ENCODE peak calls at places on chromosome 3, in ten cellular contexts. T is lower leg skin, C is fibroblast of mammary gland, P is AG10803, R is kidney, D is fibroblast of lung, W is lung, M is Peyer's patch, Z is brain microvascular endothelial cell, Y is PC-3. K is an unnamed sample.

GRCh38 chr3:183533410-183534132 is 21.9 kb downstream of the KLHL6 start:
- DNase-seq in T (no peak), C (no peak), P (no peak), R (no peak), D (no peak), W (peak), M (no peak), Z (no peak), Y (no peak), K (no peak)

GRCh38 chr3:184366619-184367321 is 5.3 kb downstream of the POLR2H start:
- DNase-seq in T (no peak), C (peak), P (peak), R (no peak), D (peak), W (no peak), M (no peak), Z (no peak), Y (peak), K (no peak)

GRCh38 chr3:98846101-98846500 is 55.4 kb downstream of the DCBLD2 start:
- DNase-seq in T (no peak), C (peak), P (peak), R (no peak), D (peak), W (no peak), M (no peak), Z (no peak), Y (no peak), K (peak)

GRCh38 chr3:56612146-56612545 is 55.2 kb downstream of the CCDC66 start:
- DNase-seq in T (no peak), C (no peak), P (no peak), R (no peak), D (no peak), W (no peak), M (no peak), Z (no peak), Y (no peak), K (no peak)

GRCh38 chr3:142645236-142645793 is 49.1 kb downstream of the PLS1 start:
- DNase-seq in T (no peak), C (peak), P (no peak), R (no peak), D (peak), W (no peak), M (no peak), Z (peak), Y (peak), K (no peak)

GRCh38 chr3:18630295-18630694 is 205.2 kb upstream of the SATB1 start:
- DNase-seq in T (no peak), C (no peak), P (no peak), R (no peak), D (no peak), W (no peak), M (no peak), Z (no peak), Y (no peak), K (no peak)

GRCh38 chr3:188745031-188745430 is 426.7 kb upstream of the TPRG1 start:
- DNase-seq in T (no peak), C (no peak), P (no peak), R (no peak), D (no peak), W (no peak), M (no peak), Z (no peak), Y (no peak), K (no peak)

GRCh38 chr3:5217824-5218595 is 30.5 kb downstream of the EDEM1 start:
- DNase-seq in T (no peak), C (peak), P (peak), R (no peak), D (peak), W (no peak), M (no peak), Z (no peak), Y (no peak), K (no peak)

GRCh38 chr3:34073141-34073540 is 274.7 kb downstream of the PDCD6IP start:
- DNase-seq in T (no peak), C (no peak), P (no peak), R (no peak), D (no peak), W (no peak), M (no peak), Z (no peak), Y (no peak), K (no peak)

GRCh38 chr3:173770011-173770410 is 372.5 kb downstream of the NLGN1 start:
- DNase-seq in T (no peak), C (peak), P (peak), R (no peak), D (peak), W (no peak), M (no peak), Z (peak), Y (no peak), K (no peak)

GRCh38 chr3:89699771-89700170 is 592.4 kb downstream of the EPHA3 start:
- DNase-seq in T (no peak), C (no peak), P (no peak), R (no peak), D (no peak), W (no peak), M (no peak), Z (no peak), Y (no peak), K (no peak)

GRCh38 chr3:69803871-69804270 is 64.6 kb downstream of the MITF start:
- DNase-seq in T (no peak), C (no peak), P (no peak), R (no peak), D (no peak), W (no peak), M (no peak), Z (no peak), Y (no peak), K (no peak)

GRCh38 chr3:193767353-193768068 is 174.5 kb downstream of the OPA1 start:
- DNase-seq in T (no peak), C (no peak), P (no peak), R (no peak), D (no peak), W (no peak), M (no peak), Z (no peak), Y (no peak), K (no peak)

GRCh38 chr3:170162052-170162451 is 19.5 kb downstream of the PHC3 start:
- DNase-seq in T (no peak), C (no peak), P (no peak), R (no peak), D (no peak), W (no peak), M (no peak), Z (no peak), Y (no peak), K (no peak)

GRCh38 chr3:118628704-118629341 is 405.8 kb downstream of the IGSF11 start:
- DNase-seq in T (no peak), C (peak), P (peak), R (no peak), D (peak), W (peak), M (no peak), Z (peak), Y (peak), K (peak)

GRCh38 chr3:185176756-185177359 is 24.0 kb upstream of the C3orf70 start:
- DNase-seq in T (no peak), C (peak), P (peak), R (no peak), D (peak), W (no peak), M (no peak), Z (peak), Y (peak), K (no peak)

GRCh38 chr3:32457971-32458471 is 44.6 kb downstream of the CMTM6 start:
- DNase-seq in T (no peak), C (no peak), P (no peak), R (no peak), D (no peak), W (no peak), M (no peak), Z (no peak), Y (no peak), K (no peak)

GRCh38 chr3:51510996-51511395 is 11.2 kb upstream of the DCAF1 start:
- DNase-seq in T (no peak), C (no peak), P (no peak), R (no peak), D (no peak), W (no peak), M (no peak), Z (no peak), Y (no peak), K (no peak)

GRCh38 chr3:126546013-126546412 is 12.7 kb downstream of the C3orf22 start:
- DNase-seq in T (peak), C (no peak), P (no peak), R (no peak), D (no peak), W (no peak), M (peak), Z (no peak), Y (no peak), K (no peak)

GRCh38 chr3:191263365-191263764 is 64.3 kb downstream of the OSTN start:
- DNase-seq in T (no peak), C (no peak), P (no peak), R (no peak), D (no peak), W (no peak), M (no peak), Z (no peak), Y (no peak), K (no peak)

GRCh38 chr3:152497457-152497856 is 228.7 kb downstream of the MBNL1 start:
- DNase-seq in T (no peak), C (peak), P (peak), R (no peak), D (no peak), W (no peak), M (no peak), Z (no peak), Y (no peak), K (no peak)

GRCh38 chr3:32438596-32439344 is 47.1 kb downstream of the CMTM7 start:
- DNase-seq in T (peak), C (no peak), P (no peak), R (no peak), D (peak), W (no peak), M (no peak), Z (no peak), Y (no peak), K (no peak)

GRCh38 chr3:65777050-65777449 is 261.7 kb downstream of the MAGI1 start:
- DNase-seq in T (no peak), C (no peak), P (no peak), R (no peak), D (no peak), W (no peak), M (no peak), Z (no peak), Y (no peak), K (no peak)

GRCh38 chr3:65778966-65779365 is 259.8 kb downstream of the MAGI1 start:
- DNase-seq in T (no peak), C (no peak), P (peak), R (no peak), D (peak), W (no peak), M (no peak), Z (no peak), Y (peak), K (no peak)

GRCh38 chr3:65779393-65779792 is 259.3 kb downstream of the MAGI1 start:
- DNase-seq in T (no peak), C (no peak), P (no peak), R (no peak), D (no peak), W (no peak), M (no peak), Z (no peak), Y (no peak), K (no peak)

DNA sequence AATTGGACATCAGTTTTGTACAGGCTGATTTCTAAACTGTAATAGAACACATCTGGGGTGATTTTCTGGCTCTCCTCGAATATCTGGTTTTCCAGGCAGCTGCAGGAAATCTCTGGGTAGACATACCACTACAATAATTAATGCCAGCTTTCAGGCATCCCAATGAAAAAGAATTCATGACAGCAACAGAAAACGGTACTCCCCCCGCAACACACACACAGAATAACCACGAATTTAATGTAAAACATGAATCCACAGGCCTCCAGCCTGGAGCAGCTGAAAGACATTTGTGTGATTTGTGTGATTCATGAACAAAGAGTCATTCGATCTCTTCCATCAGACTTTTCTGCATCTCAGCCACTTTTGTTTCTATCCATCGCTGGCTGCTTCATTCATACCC is 262.2 kb downstream of the MAGI1 start:
- DNase-seq in T (no peak), C (peak), P (peak), R (no peak), D (peak), W (no peak), M (no peak), Z (no peak), Y (no peak), K (no peak)
- TF ChIP-seq CTCF in T (no peak), C (no peak), P (no peak), R (no peak), D (no peak), W (no peak), M (no peak), Z (no peak), Y (no peak), K (no peak)

DNA sequence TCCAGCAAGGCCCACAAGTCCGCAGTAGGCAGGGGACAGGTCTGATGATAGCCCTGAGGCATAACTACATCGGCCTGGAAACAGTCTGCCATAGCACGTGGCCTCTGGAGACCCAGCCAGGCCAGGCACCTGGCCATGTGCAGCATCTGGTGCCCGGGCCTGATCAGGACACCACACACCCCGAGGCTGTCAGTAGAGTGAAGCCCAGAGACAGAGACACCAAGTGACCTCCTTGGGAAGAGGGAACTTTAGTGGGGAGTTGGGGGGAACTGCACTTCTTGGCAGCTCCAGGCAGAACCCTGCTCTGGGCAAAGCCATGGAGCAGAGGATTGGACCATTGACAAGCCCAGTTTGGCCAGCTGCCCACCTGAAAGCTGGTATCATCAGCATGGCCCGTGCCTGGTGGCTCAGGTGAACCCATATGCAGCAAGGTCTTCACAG is 1.2 kb downstream of the SHISA5 start:
- DNase-seq in T (peak), C (no peak), P (peak), R (peak), D (no peak), W (no peak), M (no peak), Z (no peak), Y (no peak), K (no peak)
- H3K4me3 ChIP-seq in T (no peak), C (peak), P (peak), R (peak), D (peak), W (peak), M (no peak), Z (peak), Y (peak), K (peak)

GRCh38 chr3:72189344-72189743 is 404.4 kb upstream of the PROK2 start:
- DNase-seq in T (no peak), C (no peak), P (no peak), R (no peak), D (no peak), W (no peak), M (no peak), Z (no peak), Y (no peak), K (no peak)
- TF ChIP-seq CTCF in T (no peak), C (no peak), P (no peak), R (no peak), D (no peak), W (no peak), M (no peak), Z (no peak), Y (no peak), K (no peak)

GRCh38 chr3:23712656-23713559 is 92.8 kb upstream of the UBE2E1 start:
- DNase-seq in T (no peak), C (peak), P (peak), R (no peak), D (peak), W (no peak), M (no peak), Z (peak), Y (peak), K (peak)
- H3K4me3 ChIP-seq in T (no peak), C (no peak), P (peak), R (no peak), D (no peak), W (no peak), M (no peak), Z (no peak), Y (peak), K (peak)

GRCh38 chr3:14368146-14368545 is 34.3 kb upstream of the SLC6A6 start:
- DNase-seq in T (no peak), C (no peak), P (no peak), R (no peak), D (no peak), W (no peak), M (no peak), Z (no peak), Y (no peak), K (no peak)

GRCh38 chr3:14368885-14369284 is 33.5 kb upstream of the SLC6A6 start:
- DNase-seq in T (no peak), C (no peak), P (no peak), R (no peak), D (no peak), W (no peak), M (no peak), Z (no peak), Y (no peak), K (no peak)

GRCh38 chr3:14371573-14372474 is 30.6 kb upstream of the SLC6A6 start:
- DNase-seq in T (peak), C (peak), P (peak), R (peak), D (peak), W (peak), M (peak), Z (peak), Y (peak), K (no peak)

GRCh38 chr3:14370719-14371572 is 31.5 kb upstream of the SLC6A6 start:
- DNase-seq in T (no peak), C (no peak), P (no peak), R (no peak), D (no peak), W (no peak), M (no peak), Z (no peak), Y (no peak), K (no peak)

GRCh38 chr3:14369675-14370669 is 32.4 kb upstream of the SLC6A6 start:
- DNase-seq in T (no peak), C (no peak), P (no peak), R (no peak), D (no peak), W (peak), M (peak), Z (no peak), Y (peak), K (no peak)
- TF ChIP-seq CTCF in T (no peak), C (no peak), P (no peak), R (no peak), D (no peak), W (no peak), M (peak), Z (peak), Y (peak), K (no peak)

GRCh38 chr3:94001191-94001590 is 21.2 kb downstream of the ARL13B start:
- DNase-seq in T (no peak), C (no peak), P (no peak), R (no peak), D (no peak), W (no peak), M (no peak), Z (no peak), Y (no peak), K (no peak)

GRCh38 chr3:94009612-94010011 is 18.8 kb downstream of the STX19 start:
- DNase-seq in T (no peak), C (no peak), P (no peak), R (no peak), D (no peak), W (no peak), M (no peak), Z (no peak), Y (no peak), K (no peak)

GRCh38 chr3:94001825-94002495 is 22.0 kb downstream of the ARL13B start:
- DNase-seq in T (no peak), C (no peak), P (no peak), R (no peak), D (no peak), W (no peak), M (no peak), Z (no peak), Y (no peak), K (no peak)

GRCh38 chr3:94008253-94008652 is 20.1 kb downstream of the STX19 start:
- DNase-seq in T (no peak), C (no peak), P (no peak), R (no peak), D (no peak), W (no peak), M (no peak), Z (no peak), Y (no peak), K (no peak)

GRCh38 chr3:94004301-94004910 is 24.0 kb downstream of the STX19 start:
- DNase-seq in T (no peak), C (peak), P (peak), R (no peak), D (peak), W (no peak), M (no peak), Z (peak), Y (peak), K (peak)
- H3K4me3 ChIP-seq in T (no peak), C (no peak), P (peak), R (peak), D (peak), W (no peak), M (no peak), Z (peak), Y (peak), K (no peak)

DNA sequence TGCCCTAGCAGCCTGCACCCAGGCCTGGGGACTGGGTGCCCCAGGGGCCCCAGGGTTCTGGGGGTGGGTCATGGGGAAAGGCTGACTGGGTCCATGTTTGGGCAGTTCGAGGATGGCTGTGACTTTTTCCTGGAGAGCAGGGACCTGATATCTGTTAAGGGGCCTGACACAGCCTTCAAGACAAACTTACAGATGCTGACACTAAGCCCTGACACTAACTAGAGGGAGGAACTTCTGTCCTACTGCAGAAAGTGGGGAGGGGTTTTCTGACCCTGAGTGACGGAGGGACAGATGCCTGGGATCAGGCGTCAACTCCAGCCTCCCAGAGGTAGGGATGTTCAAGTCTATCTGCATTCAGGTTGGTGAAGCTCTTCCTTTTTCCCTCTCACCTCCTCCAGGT is 45.0 kb upstream of the SLC6A11 start:
- DNase-seq in T (no peak), C (no peak), P (no peak), R (no peak), D (no peak), W (no peak), M (no peak), Z (no peak), Y (no peak), K (no peak)
- TF ChIP-seq CTCF in T (no peak), C (no peak), P (no peak), R (no peak), D (no peak), W (no peak), M (no peak), Z (no peak), Y (no peak), K (no peak)

GRCh38 chr3:129277829-129278271 is 820 bp upstream of the HMCES start:
- DNase-seq in T (no peak), C (peak), P (no peak), R (no peak), D (no peak), W (no peak), M (no peak), Z (peak), Y (no peak), K (no peak)
- H3K4me3 ChIP-seq in T (no peak), C (peak), P (peak), R (peak), D (peak), W (no peak), M (peak), Z (no peak), Y (peak), K (peak)

GRCh38 chr3:165206454-165207266 is 10.5 kb upstream of the SLITRK3 start:
- DNase-seq in T (peak), C (peak), P (peak), R (peak), D (peak), W (peak), M (peak), Z (peak), Y (peak), K (no peak)

GRCh38 chr3:165212580-165212979 is 16.4 kb upstream of the SLITRK3 start:
- DNase-seq in T (no peak), C (no peak), P (no peak), R (no peak), D (no peak), W (no peak), M (no peak), Z (no peak), Y (no peak), K (no peak)

GRCh38 chr3:165210727-165211126 is 14.5 kb upstream of the SLITRK3 start:
- DNase-seq in T (no peak), C (no peak), P (no peak), R (no peak), D (no peak), W (no peak), M (no peak), Z (no peak), Y (no peak), K (no peak)

GRCh38 chr3:165211749-165212148 is 15.6 kb upstream of the SLITRK3 start:
- DNase-seq in T (no peak), C (no peak), P (no peak), R (no peak), D (no peak), W (no peak), M (no peak), Z (no peak), Y (no peak), K (no peak)

DNA sequence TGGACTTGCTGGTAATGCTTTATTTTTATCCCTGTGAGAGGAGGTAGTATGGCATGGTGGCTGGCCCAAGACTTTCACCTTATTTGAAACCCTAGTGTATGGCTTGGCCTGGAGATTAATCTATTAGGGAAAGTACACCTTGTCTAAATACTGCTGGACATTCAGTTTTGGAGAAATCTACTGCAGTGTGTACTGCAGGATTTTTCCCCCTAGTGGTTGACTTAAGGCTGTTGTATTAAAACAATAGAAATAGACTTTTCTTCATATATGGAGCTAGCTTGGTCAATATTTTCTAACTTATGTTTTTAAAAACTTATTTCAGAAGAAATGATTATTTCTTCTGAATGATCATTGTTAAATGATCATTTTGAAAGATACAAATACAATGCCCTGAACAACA is 13.9 kb upstream of the SLITRK3 start:
- DNase-seq in T (no peak), C (no peak), P (no peak), R (no peak), D (no peak), W (no peak), M (no peak), Z (no peak), Y (peak), K (no peak)
- TF ChIP-seq CTCF in T (no peak), C (peak), P (peak), R (no peak), D (peak), W (no peak), M (no peak), Z (peak), Y (peak), K (no peak)

K was measured in AG04449.